ENCODE peak calls at places on chromosomes 16 and 17, in nine cellular contexts. One of them, this sample, is unnamed.

GRCh38 chr17:7014995-7015586 is 2.7 kb downstream of the RNASEK start:
- DNase-seq in tibial artery: peak; percentile 75
- DNase-seq in mesenteric fat pad: peak; percentile 88
- DNase-seq in cardiac septum: no peak
- DNase-seq in HT1080: peak; percentile 52
- DNase-seq in fibroblast of pulmonary artery: peak; percentile 50
- DNase-seq in ACHN: no peak
- DNase-seq in substantia nigra: no peak
- DNase-seq in dorsolateral prefrontal cortex: no peak
- DNase-seq in this sample: no peak

GRCh38 chr16:48676836-48677235 is 66.9 kb upstream of the N4BP1 start:
- DNase-seq in tibial artery: no peak
- DNase-seq in mesenteric fat pad: no peak
- DNase-seq in cardiac septum: no peak
- DNase-seq in HT1080: no peak
- DNase-seq in fibroblast of pulmonary artery: peak; percentile 30
- DNase-seq in ACHN: no peak
- DNase-seq in substantia nigra: no peak
- DNase-seq in dorsolateral prefrontal cortex: no peak
- DNase-seq in this sample: no peak

GRCh38 chr17:48175692-48176450 is 68.3 kb downstream of the SNX11 start:
- DNase-seq in tibial artery: no peak
- DNase-seq in mesenteric fat pad: no peak
- DNase-seq in cardiac septum: no peak
- DNase-seq in HT1080: no peak
- DNase-seq in fibroblast of pulmonary artery: peak; percentile 51
- DNase-seq in ACHN: no peak
- DNase-seq in substantia nigra: no peak
- DNase-seq in dorsolateral prefrontal cortex: no peak
- DNase-seq in this sample: no peak

GRCh38 chr17:34409352-34409751 is 46.3 kb upstream of the CCL1 start:
- DNase-seq in tibial artery: no peak
- DNase-seq in mesenteric fat pad: no peak
- DNase-seq in cardiac septum: no peak
- DNase-seq in HT1080: no peak
- DNase-seq in fibroblast of pulmonary artery: no peak
- DNase-seq in ACHN: no peak
- DNase-seq in substantia nigra: no peak
- DNase-seq in dorsolateral prefrontal cortex: no peak
- DNase-seq in this sample: no peak

GRCh38 chr17:40803617-40804082 is 3.9 kb upstream of the KRT28 start:
- DNase-seq in tibial artery: peak; percentile 80
- DNase-seq in mesenteric fat pad: no peak
- DNase-seq in cardiac septum: peak; percentile 79
- DNase-seq in HT1080: peak; percentile 56
- DNase-seq in fibroblast of pulmonary artery: peak; percentile 69
- DNase-seq in ACHN: peak; percentile 80
- DNase-seq in substantia nigra: no peak
- DNase-seq in dorsolateral prefrontal cortex: peak; percentile 53
- DNase-seq in this sample: peak; percentile 72

GRCh38 chr17:55842405-55843158 is 91.7 kb downstream of the PCTP start:
- DNase-seq in tibial artery: no peak
- DNase-seq in mesenteric fat pad: no peak
- DNase-seq in cardiac septum: no peak
- DNase-seq in HT1080: no peak
- DNase-seq in fibroblast of pulmonary artery: no peak
- DNase-seq in ACHN: no peak
- DNase-seq in substantia nigra: no peak
- DNase-seq in dorsolateral prefrontal cortex: no peak
- DNase-seq in this sample: no peak

GRCh38 chr17:82458885-82459424 is 414 bp downstream of the NARF start:
- DNase-seq in tibial artery: no peak
- DNase-seq in mesenteric fat pad: no peak
- DNase-seq in cardiac septum: peak; percentile 83
- DNase-seq in HT1080: no peak
- DNase-seq in fibroblast of pulmonary artery: peak; percentile 30
- DNase-seq in ACHN: peak; percentile 35
- DNase-seq in substantia nigra: no peak
- DNase-seq in dorsolateral prefrontal cortex: no peak
- DNase-seq in this sample: no peak

GRCh38 chr16:676565-677297 is 1.3 kb downstream of the RHBDL1 start:
- DNase-seq in tibial artery: no peak
- DNase-seq in mesenteric fat pad: no peak
- DNase-seq in cardiac septum: no peak
- DNase-seq in HT1080: no peak
- DNase-seq in fibroblast of pulmonary artery: no peak
- DNase-seq in ACHN: no peak
- DNase-seq in substantia nigra: no peak
- DNase-seq in dorsolateral prefrontal cortex: no peak
- DNase-seq in this sample: no peak

GRCh38 chr17:10170233-10170632 is 28.2 kb downstream of the GAS7 start:
- DNase-seq in tibial artery: no peak
- DNase-seq in mesenteric fat pad: no peak
- DNase-seq in cardiac septum: no peak
- DNase-seq in HT1080: no peak
- DNase-seq in fibroblast of pulmonary artery: no peak
- DNase-seq in ACHN: no peak
- DNase-seq in substantia nigra: no peak
- DNase-seq in dorsolateral prefrontal cortex: no peak
- DNase-seq in this sample: no peak

GRCh38 chr16:57672824-57673223 is 4.7 kb downstream of the ADGRG3 start:
- DNase-seq in tibial artery: no peak
- DNase-seq in mesenteric fat pad: no peak
- DNase-seq in cardiac septum: no peak
- DNase-seq in HT1080: no peak
- DNase-seq in fibroblast of pulmonary artery: no peak
- DNase-seq in ACHN: no peak
- DNase-seq in substantia nigra: no peak
- DNase-seq in dorsolateral prefrontal cortex: no peak
- DNase-seq in this sample: no peak

GRCh38 chr16:842061-842476 is 41.5 kb upstream of the GNG13 start:
- DNase-seq in tibial artery: no peak
- DNase-seq in mesenteric fat pad: no peak
- DNase-seq in cardiac septum: no peak
- DNase-seq in HT1080: peak; percentile 38
- DNase-seq in fibroblast of pulmonary artery: peak; percentile 14
- DNase-seq in ACHN: no peak
- DNase-seq in substantia nigra: no peak
- DNase-seq in dorsolateral prefrontal cortex: peak; percentile 53
- DNase-seq in this sample: no peak

GRCh38 chr17:51601622-51602261 is 341.4 kb downstream of the UTP18 start:
- DNase-seq in tibial artery: no peak
- DNase-seq in mesenteric fat pad: no peak
- DNase-seq in cardiac septum: no peak
- DNase-seq in HT1080: no peak
- DNase-seq in fibroblast of pulmonary artery: no peak
- DNase-seq in ACHN: no peak
- DNase-seq in substantia nigra: no peak
- DNase-seq in dorsolateral prefrontal cortex: no peak
- DNase-seq in this sample: no peak

GRCh38 chr16:89134269-89134668 is 37.3 kb upstream of the CDH15 start:
- DNase-seq in tibial artery: peak; percentile 39
- DNase-seq in mesenteric fat pad: no peak
- DNase-seq in cardiac septum: no peak
- DNase-seq in HT1080: no peak
- DNase-seq in fibroblast of pulmonary artery: no peak
- DNase-seq in ACHN: no peak
- DNase-seq in substantia nigra: no peak
- DNase-seq in dorsolateral prefrontal cortex: no peak
- DNase-seq in this sample: no peak

GRCh38 chr17:378068-378467 is 25.5 kb upstream of the RPH3AL start:
- DNase-seq in tibial artery: peak; percentile 4
- DNase-seq in mesenteric fat pad: no peak
- DNase-seq in cardiac septum: no peak
- DNase-seq in HT1080: no peak
- DNase-seq in fibroblast of pulmonary artery: no peak
- DNase-seq in ACHN: no peak
- DNase-seq in substantia nigra: no peak
- DNase-seq in dorsolateral prefrontal cortex: no peak
- DNase-seq in this sample: no peak

GRCh38 chr17:77548967-77549366 is 408.2 kb downstream of the SEC14L1 start:
- DNase-seq in tibial artery: no peak
- DNase-seq in mesenteric fat pad: no peak
- DNase-seq in cardiac septum: no peak
- DNase-seq in HT1080: no peak
- DNase-seq in fibroblast of pulmonary artery: no peak
- DNase-seq in ACHN: no peak
- DNase-seq in substantia nigra: no peak
- DNase-seq in dorsolateral prefrontal cortex: no peak
- DNase-seq in this sample: no peak

GRCh38 chr16:1260101-1260670 is 4.3 kb downstream of the TPSD1 start:
- DNase-seq in tibial artery: no peak
- DNase-seq in mesenteric fat pad: no peak
- DNase-seq in cardiac septum: no peak
- DNase-seq in HT1080: no peak
- DNase-seq in fibroblast of pulmonary artery: no peak
- DNase-seq in ACHN: no peak
- DNase-seq in substantia nigra: no peak
- DNase-seq in dorsolateral prefrontal cortex: no peak
- DNase-seq in this sample: no peak

GRCh38 chr16:28319476-28320022 is 27.2 kb downstream of the SBK1 start:
- DNase-seq in tibial artery: no peak
- DNase-seq in mesenteric fat pad: no peak
- DNase-seq in cardiac septum: no peak
- DNase-seq in HT1080: no peak
- DNase-seq in fibroblast of pulmonary artery: no peak
- DNase-seq in ACHN: no peak
- DNase-seq in substantia nigra: no peak
- DNase-seq in dorsolateral prefrontal cortex: no peak
- DNase-seq in this sample: no peak

GRCh38 chr17:56939869-56940484 is 20.9 kb downstream of the COIL start:
- DNase-seq in tibial artery: no peak
- DNase-seq in mesenteric fat pad: no peak
- DNase-seq in cardiac septum: no peak
- DNase-seq in HT1080: peak; percentile 56
- DNase-seq in fibroblast of pulmonary artery: peak; percentile 78
- DNase-seq in ACHN: peak; percentile 77
- DNase-seq in substantia nigra: no peak
- DNase-seq in dorsolateral prefrontal cortex: no peak
- DNase-seq in this sample: peak; percentile 37

GRCh38 chr17:62968445-62968923 is 2.4 kb downstream of the TANC2 start:
- DNase-seq in tibial artery: no peak
- DNase-seq in mesenteric fat pad: no peak
- DNase-seq in cardiac septum: no peak
- DNase-seq in HT1080: peak; percentile 87
- DNase-seq in fibroblast of pulmonary artery: peak; percentile 93
- DNase-seq in ACHN: peak; percentile 92
- DNase-seq in substantia nigra: no peak
- DNase-seq in dorsolateral prefrontal cortex: no peak
- DNase-seq in this sample: peak; percentile 49

GRCh38 chr17:77863814-77864161 is 94.7 kb upstream of the TNRC6C start:
- DNase-seq in tibial artery: peak; percentile 65
- DNase-seq in mesenteric fat pad: no peak
- DNase-seq in cardiac septum: no peak
- DNase-seq in HT1080: no peak
- DNase-seq in fibroblast of pulmonary artery: no peak
- DNase-seq in ACHN: no peak
- DNase-seq in substantia nigra: no peak
- DNase-seq in dorsolateral prefrontal cortex: no peak
- DNase-seq in this sample: no peak

GRCh38 chr16:73125860-73126259 is 77.9 kb upstream of the ZFHX3 start:
- DNase-seq in tibial artery: no peak
- DNase-seq in mesenteric fat pad: no peak
- DNase-seq in cardiac septum: no peak
- DNase-seq in HT1080: peak; percentile 74
- DNase-seq in fibroblast of pulmonary artery: peak; percentile 91
- DNase-seq in ACHN: no peak
- DNase-seq in substantia nigra: no peak
- DNase-seq in dorsolateral prefrontal cortex: no peak
- DNase-seq in this sample: no peak

GRCh38 chr16:75262104-75262799 is 10.8 kb upstream of the BCAR1 start:
- DNase-seq in tibial artery: peak; percentile 71
- DNase-seq in mesenteric fat pad: no peak
- DNase-seq in cardiac septum: no peak
- DNase-seq in HT1080: no peak
- DNase-seq in fibroblast of pulmonary artery: no peak
- DNase-seq in ACHN: no peak
- DNase-seq in substantia nigra: no peak
- DNase-seq in dorsolateral prefrontal cortex: no peak
- DNase-seq in this sample: peak; percentile 20

GRCh38 chr17:67443931-67444597 is 67.0 kb downstream of the PITPNC1 start:
- DNase-seq in tibial artery: no peak
- DNase-seq in mesenteric fat pad: no peak
- DNase-seq in cardiac septum: no peak
- DNase-seq in HT1080: no peak
- DNase-seq in fibroblast of pulmonary artery: peak; percentile 57
- DNase-seq in ACHN: no peak
- DNase-seq in substantia nigra: no peak
- DNase-seq in dorsolateral prefrontal cortex: no peak
- DNase-seq in this sample: no peak

GRCh38 chr17:42521666-42522262 is 14.3 kb upstream of the NAGLU start:
- DNase-seq in tibial artery: peak; percentile 76
- DNase-seq in mesenteric fat pad: no peak
- DNase-seq in cardiac septum: no peak
- DNase-seq in HT1080: no peak
- DNase-seq in fibroblast of pulmonary artery: no peak
- DNase-seq in ACHN: no peak
- DNase-seq in substantia nigra: no peak
- DNase-seq in dorsolateral prefrontal cortex: no peak
- DNase-seq in this sample: no peak

GRCh38 chr16:77849640-77850258 is 61.4 kb downstream of the VAT1L start:
- DNase-seq in tibial artery: no peak
- DNase-seq in mesenteric fat pad: no peak
- DNase-seq in cardiac septum: no peak
- DNase-seq in HT1080: no peak
- DNase-seq in fibroblast of pulmonary artery: no peak
- DNase-seq in ACHN: no peak
- DNase-seq in substantia nigra: no peak
- DNase-seq in dorsolateral prefrontal cortex: no peak
- DNase-seq in this sample: peak; percentile 19

GRCh38 chr16:11783319-11784047 is 13.6 kb downstream of the ZC3H7A start:
- DNase-seq in tibial artery: no peak
- DNase-seq in mesenteric fat pad: no peak
- DNase-seq in cardiac septum: no peak
- DNase-seq in HT1080: no peak
- DNase-seq in fibroblast of pulmonary artery: peak; percentile 79
- DNase-seq in ACHN: peak; percentile 76
- DNase-seq in substantia nigra: no peak
- DNase-seq in dorsolateral prefrontal cortex: no peak
- DNase-seq in this sample: no peak

GRCh38 chr17:34081269-34081668 is 173.8 kb upstream of the CCL2 start:
- DNase-seq in tibial artery: no peak
- DNase-seq in mesenteric fat pad: no peak
- DNase-seq in cardiac septum: no peak
- DNase-seq in HT1080: peak; percentile 17
- DNase-seq in fibroblast of pulmonary artery: peak; percentile 17
- DNase-seq in ACHN: peak; percentile 26
- DNase-seq in substantia nigra: no peak
- DNase-seq in dorsolateral prefrontal cortex: no peak
- DNase-seq in this sample: no peak

This sample was measured in cerebellum.